ENCODE peak calls at places on chromosomes 13 and 19, in eight cellular contexts. Q is hepatocyte, Y is gastrocnemius medialis, E is HepG2, X is HCT116, O is heart left ventricle, U is fibroblast of lung, L is A549. P is an unnamed sample. For H3K4me1, the result is how much of the 10 kb centered on the place peaks cover.

GRCh38 chr19:40687525-40688016 is 2.9 kb downstream of the NUMBL start:
- DNase-seq in Q (no peak), Y (peak), E (no peak), X (no peak), O (peak), U (peak), L (peak), P (no peak)

GRCh38 chr19:39390759-39391592 is at the start of the genes MED29 and PAF1:
- DNase-seq in Q (peak), Y (peak), E (peak), X (peak), O (peak), U (peak), L (peak), P (peak)

GRCh38 chr19:17555929-17556813 is 722 bp downstream of the COLGALT1 start:
- DNase-seq in Q (peak), Y (peak), E (no peak), X (no peak), O (peak), U (peak), L (peak), P (no peak)

GRCh38 chr13:30971575-30971974 is 39.1 kb downstream of the TEX26 start:
- DNase-seq in Q (no peak), Y (no peak), E (no peak), X (no peak), O (no peak), U (peak), L (no peak), P (no peak)

GRCh38 chr13:74226791-74227475 is 92.7 kb upstream of the KLF12 start:
- DNase-seq in Q (no peak), Y (no peak), E (no peak), X (no peak), O (no peak), U (peak), L (no peak), P (no peak)

GRCh38 chr19:31357315-31357673 is 8.1 kb upstream of the TSHZ3 start:
- DNase-seq in Q (no peak), Y (no peak), E (no peak), X (no peak), O (no peak), U (no peak), L (no peak), P (no peak)

GRCh38 chr19:10001899-10002298 is 8.4 kb downstream of the COL5A3 start:
- DNase-seq in Q (peak), Y (peak), E (peak), X (no peak), O (peak), U (no peak), L (peak), P (peak)

GRCh38 chr19:18390075-18390909 is 4.3 kb downstream of the GDF15 start:
- DNase-seq in Q (no peak), Y (no peak), E (no peak), X (no peak), O (no peak), U (no peak), L (peak), P (no peak)

GRCh38 chr19:35757749-35758608 is at the start of gene PROSER3:
- DNase-seq in Q (peak), Y (peak), E (peak), X (peak), O (peak), U (peak), L (peak), P (peak)

GRCh38 chr19:39046037-39046821 is 13.9 kb upstream of the FBXO27 start:
- DNase-seq in Q (peak), Y (no peak), E (peak), X (peak), O (no peak), U (no peak), L (peak), P (peak)

GRCh38 chr13:113369189-113369588 is 5.3 kb upstream of the GRTP1 start:
- DNase-seq in Q (no peak), Y (no peak), E (no peak), X (no peak), O (no peak), U (no peak), L (no peak), P (no peak)

GRCh38 chr13:20924758-20925394 is 22.3 kb upstream of the XPO4 start:
- DNase-seq in Q (peak), Y (peak), E (peak), X (peak), O (no peak), U (peak), L (peak), P (peak)

GRCh38 chr13:40352807-40353562 is 313.5 kb downstream of the FOXO1 start:
- DNase-seq in Q (peak), Y (peak), E (no peak), X (no peak), O (no peak), U (peak), L (no peak), P (no peak)

GRCh38 chr19:18418034-18418724 is 1.0 kb upstream of the SSBP4 start:
- DNase-seq in Q (no peak), Y (no peak), E (no peak), X (no peak), O (no peak), U (no peak), L (no peak), P (no peak)

GRCh38 chr13:108365255-108365654 is 95.7 kb downstream of the TNFSF13B start:
- DNase-seq in Q (no peak), Y (no peak), E (no peak), X (no peak), O (no peak), U (no peak), L (no peak), P (no peak)

GRCh38 chr19:8513687-8514504 is at the start of gene ZNF414:
- DNase-seq in Q (peak), Y (peak), E (peak), X (peak), O (peak), U (peak), L (peak), P (peak)

GRCh38 chr19:55178781-55179569 is 1.1 kb downstream of the SYT5 start:
- DNase-seq in Q (peak), Y (no peak), E (peak), X (peak), O (peak), U (peak), L (peak), P (peak)

GRCh38 chr13:45133396-45134118 is 13.2 kb downstream of the GTF2F2 start:
- DNase-seq in Q (no peak), Y (no peak), E (no peak), X (peak), O (no peak), U (peak), L (peak), P (no peak)

GRCh38 chr19:15488489-15489226 is 9.4 kb upstream of the PGLYRP2 start:
- DNase-seq in Q (no peak), Y (peak), E (no peak), X (no peak), O (peak), U (no peak), L (no peak), P (no peak)

GRCh38 chr13:113956571-113956970 is 17.3 kb downstream of the C13orf46 start:
- DNase-seq in Q (no peak), Y (no peak), E (no peak), X (no peak), O (peak), U (no peak), L (no peak), P (no peak)

GRCh38 chr13:113561417-113562084 is 23.0 kb upstream of the TFDP1 start:
- DNase-seq in Q (no peak), Y (no peak), E (no peak), X (no peak), O (no peak), U (no peak), L (no peak), P (no peak)

GRCh38 chr19:35055715-35056179 is 14.2 kb downstream of the HPN start:
- DNase-seq in Q (peak), Y (peak), E (no peak), X (no peak), O (no peak), U (no peak), L (peak), P (no peak)

GRCh38 chr19:33247441-33247819 is 21.8 kb upstream of the SLC7A10 start:
- DNase-seq in Q (no peak), Y (no peak), E (no peak), X (no peak), O (peak), U (no peak), L (no peak), P (no peak)

GRCh38 chr13:38914070-38914469 is 76.6 kb downstream of the STOML3 start:
- DNase-seq in Q (no peak), Y (no peak), E (no peak), X (no peak), O (no peak), U (no peak), L (no peak), P (no peak)

GRCh38 chr19:30076751-30077670 is 135.0 kb downstream of the URI1 start:
- DNase-seq in Q (no peak), Y (no peak), E (no peak), X (no peak), O (peak), U (no peak), L (no peak), P (no peak)

GRCh38 chr19:28596561-28597071 is 616.3 kb downstream of the UQCRFS1 start:
- DNase-seq in Q (no peak), Y (no peak), E (no peak), X (no peak), O (no peak), U (no peak), L (no peak), P (no peak)

GRCh38 chr19:2527171-2527570 is 51.2 kb downstream of the GADD45B start:
- DNase-seq in Q (no peak), Y (no peak), E (no peak), X (no peak), O (no peak), U (no peak), L (no peak), P (no peak)

GRCh38 chr19:2524840-2525723 is 49.2 kb downstream of the GADD45B start:
- DNase-seq in Q (peak), Y (no peak), E (peak), X (peak), O (peak), U (peak), L (peak), P (peak)

GRCh38 chr19:2527716-2528115 is 51.8 kb downstream of the GADD45B start:
- DNase-seq in Q (no peak), Y (no peak), E (no peak), X (no peak), O (no peak), U (no peak), L (no peak), P (no peak)

GRCh38 chr19:2529473-2529918 is 53.6 kb downstream of the GADD45B start:
- DNase-seq in Q (peak), Y (peak), E (peak), X (peak), O (no peak), U (peak), L (peak), P (no peak)

DNA sequence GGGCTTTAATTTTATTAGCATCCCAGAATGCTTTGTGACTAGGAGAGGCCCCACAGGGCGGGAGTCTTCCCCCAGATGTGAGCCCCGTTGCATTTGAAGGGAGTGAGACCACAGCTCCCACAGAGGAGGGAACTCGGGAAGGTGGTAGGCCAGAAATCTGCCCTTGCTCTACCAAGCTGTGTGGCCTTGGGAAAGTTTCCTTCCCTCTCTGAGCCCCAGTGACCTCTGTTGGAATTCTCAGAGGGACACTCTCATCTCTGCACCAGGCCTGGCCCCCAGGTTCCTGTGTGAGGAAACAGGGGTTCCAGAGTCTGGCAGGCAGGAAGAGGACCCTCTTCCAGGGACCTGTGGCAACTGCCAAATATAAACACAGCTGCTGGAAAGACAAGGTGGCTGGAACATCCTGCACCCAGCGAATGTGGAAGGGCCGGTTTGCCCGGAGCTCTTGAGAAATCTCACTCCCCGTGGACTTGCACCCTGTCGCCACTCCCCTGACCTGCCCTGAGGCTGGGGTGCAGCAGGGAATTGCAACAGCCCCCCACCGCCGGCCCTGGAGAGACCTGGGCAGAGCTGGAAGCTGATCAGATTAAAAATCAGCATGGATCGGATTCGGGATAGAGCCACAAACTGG is 52.7 kb downstream of the GADD45B start:
- DNase-seq in Q (no peak), Y (no peak), E (no peak), X (no peak), O (no peak), U (no peak), L (no peak), P (no peak)
- H3K4me1 ChIP-seq in Q (under half), Y (under half), E (half or more), X (half or more), O (under half), U (under half), L (half or more), P (under half)

GRCh38 chr19:2461751-2462634 is 5.2 kb upstream of the LMNB2 start:
- DNase-seq in Q (peak), Y (no peak), E (no peak), X (peak), O (peak), U (peak), L (peak), P (peak)
- TF ChIP-seq CTCF in Q (no peak), Y (no peak), E (no peak), X (no peak), O (no peak), U (no peak), L (no peak), P (peak)

DNA sequence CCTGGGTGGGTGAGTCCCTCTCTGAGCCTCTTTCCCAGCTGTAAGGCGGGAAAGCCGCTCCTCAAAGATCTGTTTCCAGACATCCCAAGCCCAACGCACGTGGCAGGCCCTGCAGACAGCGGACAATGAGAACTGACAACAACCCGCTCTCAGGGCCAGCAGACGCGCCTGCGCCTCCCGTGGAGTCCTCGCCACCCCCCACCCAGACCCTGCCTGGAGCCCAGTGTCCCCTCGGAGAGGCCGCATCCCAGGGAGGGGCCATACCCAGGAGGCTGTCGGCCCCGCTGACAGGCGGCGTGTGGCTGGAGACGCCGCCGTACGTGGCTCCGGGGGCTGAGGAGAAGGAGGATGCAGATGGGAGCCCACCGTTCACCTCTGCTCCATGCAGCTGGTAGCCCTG is 16.3 kb upstream of the UQCR11 start:
- DNase-seq in Q (no peak), Y (no peak), E (no peak), X (no peak), O (peak), U (no peak), L (no peak), P (no peak)
- H3K27ac ChIP-seq in Q (no peak), Y (no peak), E (no peak), X (no peak), O (no peak), U (no peak), L (no peak), P (no peak)

GRCh38 chr13:48838193-48839000 is 137.3 kb upstream of the FNDC3A start:
- DNase-seq in Q (no peak), Y (no peak), E (no peak), X (no peak), O (no peak), U (no peak), L (peak), P (no peak)

GRCh38 chr13:48829536-48829935 is 146.2 kb upstream of the FNDC3A start:
- DNase-seq in Q (no peak), Y (no peak), E (no peak), X (no peak), O (no peak), U (no peak), L (no peak), P (no peak)

GRCh38 chr13:48831248-48831647 is 144.5 kb upstream of the FNDC3A start:
- DNase-seq in Q (no peak), Y (no peak), E (no peak), X (no peak), O (no peak), U (peak), L (no peak), P (no peak)

GRCh38 chr13:48828962-48829405 is 146.7 kb upstream of the FNDC3A start:
- DNase-seq in Q (peak), Y (no peak), E (no peak), X (no peak), O (no peak), U (peak), L (peak), P (no peak)

DNA sequence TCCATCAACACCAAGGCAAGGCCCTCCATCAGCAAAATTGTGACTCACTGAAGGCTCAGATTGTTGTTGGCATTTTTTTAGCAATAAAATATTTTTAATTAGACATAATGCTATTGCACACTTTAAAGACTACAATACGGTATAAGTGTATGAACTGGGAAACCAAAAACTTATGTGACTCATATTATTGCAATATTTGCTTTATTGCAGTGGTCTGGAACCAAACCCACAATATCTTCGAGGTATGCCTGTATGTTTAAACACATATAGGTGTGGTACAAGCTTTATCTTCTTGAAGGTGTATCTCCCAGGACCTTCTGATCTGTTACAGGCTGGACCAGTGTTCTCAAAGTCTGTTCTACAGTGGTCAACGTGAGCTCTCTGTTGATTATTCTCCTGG is 142.3 kb upstream of the FNDC3A start:
- DNase-seq in Q (no peak), Y (no peak), E (no peak), X (no peak), O (no peak), U (no peak), L (no peak), P (no peak)
- H3K4me1 ChIP-seq in Q (under half), Y (under half), E (under half), X (under half), O (under half), U (under half), L (under half), P (under half)

GRCh38 chr13:93249918-93250306 is 23.3 kb downstream of the GPC6 start:
- DNase-seq in Q (no peak), Y (no peak), E (no peak), X (no peak), O (no peak), U (no peak), L (no peak), P (no peak)

GRCh38 chr13:93249259-93249917 is 22.8 kb downstream of the GPC6 start:
- DNase-seq in Q (peak), Y (no peak), E (peak), X (no peak), O (no peak), U (peak), L (peak), P (peak)

GRCh38 chr13:93256998-93257397 is 30.4 kb downstream of the GPC6 start:
- DNase-seq in Q (no peak), Y (no peak), E (no peak), X (no peak), O (no peak), U (no peak), L (no peak), P (no peak)

GRCh38 chr13:93259527-93260080 is 33.0 kb downstream of the GPC6 start:
- DNase-seq in Q (no peak), Y (no peak), E (no peak), X (no peak), O (no peak), U (peak), L (no peak), P (no peak)

DNA sequence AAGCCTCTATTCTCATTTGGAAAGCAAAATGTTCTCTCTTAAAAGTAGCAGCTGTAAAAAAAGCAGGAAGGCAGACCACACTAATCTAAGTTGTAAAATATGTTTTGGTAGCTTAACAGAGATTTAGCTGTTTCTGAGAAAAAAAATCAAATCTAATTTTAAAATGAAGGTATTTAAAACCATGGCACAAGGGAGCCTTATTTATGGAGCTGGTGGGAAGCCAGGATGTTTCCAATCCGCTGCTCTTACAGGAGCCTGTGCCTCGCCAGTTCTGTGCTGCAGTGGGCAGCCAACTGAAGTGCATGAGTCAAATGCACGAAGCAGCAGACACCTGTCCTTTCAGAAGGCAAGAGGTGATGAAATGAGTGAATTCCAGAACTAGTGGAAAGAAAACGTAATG is 28.2 kb downstream of the GPC6 start:
- DNase-seq in Q (no peak), Y (no peak), E (no peak), X (no peak), O (no peak), U (peak), L (no peak), P (no peak)
- TF ChIP-seq CTCF in Q (no peak), Y (no peak), E (no peak), X (no peak), O (no peak), U (no peak), L (no peak), P (no peak)

P was measured in A673.